ENCODE peak calls at places on chromosomes 4 and X, in five cellular contexts. W is H54, V is A549, P is HepG2, O is breast epithelium. J is an unnamed sample.

GRCh38 chr4:68447201-68447600 is at the start of gene TMPRSS11E:
- DNase-seq in W (no peak), V (no peak), P (no peak), O (no peak), J (no peak)

GRCh38 chrX:4830880-4831557 is 1117.6 kb upstream of the PRKX start:
- DNase-seq in W (no peak), V (peak; percentile 34), P (peak; percentile 86), O (no peak), J (no peak)

GRCh38 chr4:171650543-171650942 is 162.7 kb upstream of the GALNTL6 start:
- DNase-seq in W (no peak), V (no peak), P (peak; percentile 3), O (no peak), J (peak; percentile 3)

GRCh38 chrX:34848281-34848680 is 94.3 kb upstream of the FAM47B start:
- DNase-seq in W (no peak), V (no peak), P (no peak), O (no peak), J (no peak)

GRCh38 chrX:47859686-47860085 is 23.0 kb downstream of the ZNF81 start:
- DNase-seq in W (no peak), V (no peak), P (no peak), O (no peak), J (no peak)

GRCh38 chrX:16484338-16484737 is 165.6 kb upstream of the S100G start:
- DNase-seq in W (peak; percentile 16), V (no peak), P (no peak), O (no peak), J (no peak)

GRCh38 chrX:110440016-110440805 is 81.6 kb downstream of the RTL9 start:
- DNase-seq in W (no peak), V (no peak), P (no peak), O (no peak), J (no peak)

GRCh38 chr4:138992676-138993075 is 22.9 kb upstream of the NOCT start:
- DNase-seq in W (no peak), V (no peak), P (no peak), O (no peak), J (no peak)

GRCh38 chr4:119785963-119786362 is 157.4 kb upstream of the PDE5A start:
- DNase-seq in W (no peak), V (no peak), P (peak; percentile 3), O (no peak), J (no peak)

GRCh38 chrX:139483721-139484120 is 46.8 kb upstream of the F9 start:
- DNase-seq in W (no peak), V (no peak), P (no peak), O (no peak), J (no peak)

GRCh38 chrX:43718546-43718945 is 62.4 kb downstream of the MAOA start:
- DNase-seq in W (no peak), V (no peak), P (no peak), O (no peak), J (no peak)

GRCh38 chrX:16319929-16320328 is 152.6 kb downstream of the MAGEB17 start:
- DNase-seq in W (no peak), V (no peak), P (no peak), O (no peak), J (no peak)

GRCh38 chrX:47080915-47081236 is 2.6 kb downstream of the RGN start:
- DNase-seq in W (no peak), V (no peak), P (no peak), O (no peak), J (no peak)

GRCh38 chr4:165828928-165829327 is 44.1 kb upstream of the TLL1 start:
- DNase-seq in W (no peak), V (no peak), P (no peak), O (no peak), J (no peak)

GRCh38 chrX:149010026-149010898 is 494.8 kb downstream of the IDS start:
- DNase-seq in W (no peak), V (no peak), P (no peak), O (no peak), J (no peak)

GRCh38 chrX:150211988-150212387 is 151.1 kb upstream of the MAMLD1 start:
- DNase-seq in W (no peak), V (no peak), P (no peak), O (no peak), J (no peak)

GRCh38 chrX:8815460-8816065 is 14.4 kb upstream of the FAM9A start:
- DNase-seq in W (peak; percentile 1), V (peak; percentile 40), P (peak; percentile 45), O (no peak), J (peak; percentile 42)

GRCh38 chr4:84966382-84967291 is at the start of gene WDFY3:
- DNase-seq in W (peak; percentile 68), V (peak; percentile 82), P (peak; percentile 58), O (peak; percentile 82), J (peak; percentile 84)

GRCh38 chrX:338281-338835 is 19.8 kb upstream of the GTPBP6 start:
- DNase-seq in W (no peak), V (no peak), P (no peak), O (no peak), J (no peak)

GRCh38 chrX:49155243-49155899 is 7.2 kb upstream of the MAGIX start:
- DNase-seq in W (no peak), V (peak; percentile 60), P (no peak), O (no peak), J (peak; percentile 87)
- TF ChIP-seq POLR2A in W (no peak), V (no peak), P (no peak), O (no peak), J (peak; percentile 59)

GRCh38 chrX:132090370-132091152 is 37.3 kb downstream of the FRMD7 start:
- DNase-seq in W (no peak), V (no peak), P (no peak), O (no peak), J (no peak)

GRCh38 chrX:132094169-132094568 is 33.7 kb downstream of the FRMD7 start:
- DNase-seq in W (no peak), V (no peak), P (no peak), O (no peak), J (no peak)

GRCh38 chrX:132093239-132093860 is 34.5 kb downstream of the FRMD7 start:
- DNase-seq in W (no peak), V (no peak), P (no peak), O (no peak), J (no peak)

GRCh38 chrX:132086717-132087116 is 41.1 kb downstream of the FRMD7 start:
- DNase-seq in W (no peak), V (no peak), P (no peak), O (no peak), J (no peak)

GRCh38 chrX:132092439-132093065 is 35.3 kb downstream of the FRMD7 start:
- DNase-seq in W (peak; percentile 15), V (peak; percentile 36), P (peak; percentile 55), O (peak; percentile 45), J (peak; percentile 75)
- TF ChIP-seq POLR2A in W (no peak), V (no peak), P (no peak), O (no peak), J (no peak)

GRCh38 chr4:173509031-173510001 is 20.7 kb downstream of the HAND2 start:
- DNase-seq in W (no peak), V (no peak), P (no peak), O (no peak), J (no peak)
- TF ChIP-seq POLR2A in W (no peak), V (no peak), P (no peak), O (no peak), J (no peak)

DNA sequence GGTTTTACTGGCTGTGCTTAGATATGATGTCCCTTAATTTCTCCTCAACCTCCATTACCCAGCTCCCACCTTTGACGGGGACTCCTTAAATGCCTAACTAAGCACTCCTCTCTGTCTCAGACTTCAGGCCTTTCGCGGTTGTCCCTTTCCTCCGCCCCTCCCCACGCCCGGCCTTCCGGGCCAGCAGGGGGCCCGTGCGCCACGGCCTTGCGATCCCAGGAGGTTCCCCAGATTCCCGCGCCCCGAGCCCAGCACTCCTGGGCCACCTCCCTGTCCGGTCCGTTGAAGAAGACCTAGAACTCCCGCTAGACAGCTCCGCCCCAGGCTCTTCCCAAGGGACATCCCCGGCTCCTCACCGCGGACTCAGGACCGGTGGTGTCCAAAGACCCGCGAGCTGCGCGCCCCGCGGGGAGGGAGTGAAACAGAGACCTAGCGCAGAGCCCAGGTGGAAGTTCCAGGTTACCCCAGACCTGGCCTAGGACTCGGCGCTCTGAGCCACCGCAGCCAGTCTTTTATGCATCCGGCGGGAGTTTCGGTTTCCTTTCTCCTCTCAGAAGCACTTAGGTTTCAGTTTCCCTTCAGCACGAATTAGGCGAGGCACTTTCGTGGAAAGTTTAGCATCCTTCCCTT is at the start of gene DDX60:
- DNase-seq in W (peak; percentile 51), V (peak; percentile 40), P (peak; percentile 10), O (peak; percentile 72), J (peak; percentile 85)
- TF ChIP-seq POLR2A in W (peak; percentile 28), V (peak; percentile 33), P (no peak), O (no peak), J (peak; percentile 51)

DNA sequence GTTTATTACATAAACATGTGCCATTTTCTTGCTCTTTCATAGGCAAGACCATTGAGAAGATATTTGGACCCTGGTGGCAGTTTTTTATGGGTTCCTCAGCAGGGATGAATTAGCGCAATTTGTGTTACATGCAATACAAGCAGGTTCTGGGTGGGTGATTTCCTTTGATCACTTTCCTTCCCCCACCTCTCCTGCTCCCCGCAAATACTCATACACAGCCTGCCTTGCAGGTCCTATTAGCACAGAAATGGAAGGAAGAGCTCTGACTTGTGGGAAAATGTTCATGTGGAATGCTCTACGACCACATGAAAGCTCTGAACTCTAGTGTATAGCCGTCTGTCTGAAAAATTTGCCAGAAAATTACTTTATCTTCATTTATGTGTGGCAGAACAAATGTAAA is 361.0 kb upstream of the FAT1 start:
- DNase-seq in W (no peak), V (no peak), P (no peak), O (no peak), J (no peak)
- TF ChIP-seq POLR2A in W (no peak), V (no peak), P (no peak), O (no peak), J (no peak)

GRCh38 chr4:109589119-109589518 is 29.1 kb downstream of the MCUB start:
- DNase-seq in W (no peak), V (no peak), P (no peak), O (no peak), J (no peak)
- TF ChIP-seq POLR2A in W (no peak), V (no peak), P (no peak), O (no peak), J (no peak)